ENCODE peak calls at places on chromosomes 6 and 20, in eight cellular contexts. A is upper lobe of left lung, W is H1, Z is right atrium auricular region, I is astrocyte of the spinal cord, H is cardiac fibroblast, M is lower lobe of right lung, C is retinal pigment epithelial cell. E is an unnamed sample.

GRCh38 chr20:6665621-6666345 is 101.7 kb upstream of the BMP2 start:
- DNase-seq in A (no peak), W (no peak), Z (no peak), I (peak), H (no peak), M (no peak), C (no peak), E (no peak)

GRCh38 chr6:169019727-169020491 is 233.7 kb downstream of the THBS2 start:
- DNase-seq in A (no peak), W (no peak), Z (no peak), I (no peak), H (peak), M (no peak), C (peak), E (no peak)

GRCh38 chr6:154127638-154128037 is 88.6 kb downstream of the OPRM1 start:
- DNase-seq in A (no peak), W (no peak), Z (no peak), I (no peak), H (no peak), M (no peak), C (no peak), E (no peak)

GRCh38 chr6:167500961-167501360 is 176.1 kb downstream of the TTLL2 start:
- DNase-seq in A (no peak), W (no peak), Z (no peak), I (no peak), H (no peak), M (no peak), C (no peak), E (no peak)

GRCh38 chr6:25637946-25638345 is 14.1 kb upstream of the SCGN start:
- DNase-seq in A (no peak), W (peak), Z (no peak), I (no peak), H (no peak), M (no peak), C (no peak), E (no peak)

GRCh38 chr6:139449611-139450000 is 75.2 kb upstream of the CITED2 start:
- DNase-seq in A (no peak), W (no peak), Z (no peak), I (peak), H (peak), M (no peak), C (no peak), E (no peak)

GRCh38 chr6:26275663-26276062 is 89.3 kb upstream of the BTN3A2 start:
- DNase-seq in A (no peak), W (no peak), Z (no peak), I (no peak), H (no peak), M (no peak), C (no peak), E (no peak)

GRCh38 chr6:18277181-18278006 is 13.1 kb upstream of the DEK start:
- DNase-seq in A (peak), W (peak), Z (no peak), I (no peak), H (no peak), M (no peak), C (no peak), E (no peak)

GRCh38 chr20:33291830-33292355 is 8.9 kb downstream of the BPIFB1 start:
- DNase-seq in A (no peak), W (peak), Z (no peak), I (no peak), H (peak), M (peak), C (no peak), E (no peak)

GRCh38 chr6:43734294-43734665 is 35.7 kb upstream of the VEGFA start:
- DNase-seq in A (no peak), W (no peak), Z (no peak), I (no peak), H (no peak), M (no peak), C (no peak), E (no peak)

GRCh38 chr6:108097882-108098281 is 23.3 kb upstream of the OSTM1 start:
- DNase-seq in A (no peak), W (no peak), Z (no peak), I (no peak), H (no peak), M (no peak), C (no peak), E (no peak)

GRCh38 chr6:36289281-36290018 is 19.6 kb downstream of the PNPLA1 start:
- DNase-seq in A (no peak), W (peak), Z (no peak), I (no peak), H (no peak), M (no peak), C (no peak), E (no peak)

GRCh38 chr6:12348530-12349511 is 58.7 kb downstream of the EDN1 start:
- DNase-seq in A (no peak), W (no peak), Z (no peak), I (peak), H (peak), M (peak), C (peak), E (no peak)

GRCh38 chr6:150535818-150536220 is 63.9 kb upstream of the PLEKHG1 start:
- DNase-seq in A (no peak), W (no peak), Z (no peak), I (no peak), H (no peak), M (no peak), C (no peak), E (no peak)

GRCh38 chr6:156795825-156796224 is 18.6 kb downstream of the ARID1B start:
- DNase-seq in A (peak), W (no peak), Z (no peak), I (no peak), H (peak), M (no peak), C (no peak), E (no peak)

GRCh38 chr20:840858-841567 is 7.5 kb downstream of the FAM110A start:
- DNase-seq in A (peak), W (peak), Z (no peak), I (no peak), H (no peak), M (peak), C (no peak), E (no peak)

GRCh38 chr6:124164363-124164762 is 360.7 kb downstream of the NKAIN2 start:
- DNase-seq in A (no peak), W (no peak), Z (no peak), I (no peak), H (no peak), M (no peak), C (no peak), E (no peak)

GRCh38 chr6:134145786-134146185 is 93.4 kb upstream of the SLC2A12 start:
- DNase-seq in A (no peak), W (no peak), Z (no peak), I (peak), H (peak), M (no peak), C (no peak), E (no peak)

GRCh38 chr6:5850848-5851255 is 155.9 kb downstream of the NRN1 start:
- DNase-seq in A (no peak), W (no peak), Z (no peak), I (no peak), H (no peak), M (no peak), C (no peak), E (no peak)

GRCh38 chr6:152824666-152825065 is 74.1 kb downstream of the VIP start:
- DNase-seq in A (no peak), W (no peak), Z (no peak), I (no peak), H (no peak), M (no peak), C (no peak), E (no peak)

GRCh38 chr20:39268566-39268965 is 306.4 kb downstream of the DHX35 start:
- DNase-seq in A (peak), W (no peak), Z (no peak), I (no peak), H (no peak), M (no peak), C (no peak), E (no peak)

GRCh38 chr6:111942561-111942960 is 69.3 kb upstream of the FYN start:
- DNase-seq in A (no peak), W (no peak), Z (no peak), I (no peak), H (no peak), M (no peak), C (no peak), E (no peak)

GRCh38 chr6:146871613-146872465 is 273.1 kb downstream of the ADGB start:
- DNase-seq in A (no peak), W (no peak), Z (no peak), I (peak), H (no peak), M (no peak), C (no peak), E (no peak)

GRCh38 chr6:135109761-135110160 is 55.1 kb upstream of the HBS1L start:
- DNase-seq in A (no peak), W (no peak), Z (no peak), I (no peak), H (no peak), M (no peak), C (no peak), E (no peak)

DNA sequence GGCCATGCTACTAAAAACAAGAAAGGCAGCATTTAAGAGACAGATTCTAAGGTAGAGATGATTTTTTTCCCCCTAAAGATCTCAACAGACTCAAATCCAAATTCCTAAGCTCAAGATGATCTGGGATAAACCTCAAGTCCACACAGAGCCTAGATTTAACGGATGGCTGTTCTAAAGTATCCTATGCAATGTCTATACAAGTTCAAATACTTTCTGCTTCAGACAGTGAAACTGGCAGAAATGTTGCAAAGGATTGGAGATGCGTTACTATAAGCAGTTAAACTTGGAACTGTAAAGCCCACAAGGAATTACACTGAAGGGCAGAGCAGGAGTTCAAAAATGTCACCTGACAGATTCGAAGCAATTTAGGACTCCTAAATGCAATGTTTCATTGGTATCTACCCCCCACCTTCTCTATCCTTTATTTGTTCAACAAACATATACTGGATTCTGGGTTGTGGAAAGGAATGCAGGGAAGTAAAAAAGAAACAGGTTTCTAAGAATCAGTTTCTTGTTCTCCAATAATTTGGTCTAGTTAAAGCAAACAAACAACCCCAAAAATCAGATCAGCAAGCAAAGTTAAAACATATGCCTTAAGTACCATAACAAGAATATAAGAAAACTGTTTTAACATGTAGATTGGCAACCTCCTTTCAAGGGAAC is 1.6 kb downstream of the DNAAF9 start:
- DNase-seq in A (no peak), W (no peak), Z (no peak), I (no peak), H (no peak), M (no peak), C (no peak), E (no peak)
- H3K4me3 ChIP-seq in A (peak), W (peak), Z (peak), I (peak), H (peak), M (peak), C (peak), E (peak)

GRCh38 chr6:1108198-1108597 is 203.7 kb upstream of the FOXQ1 start:
- DNase-seq in A (no peak), W (no peak), Z (no peak), I (no peak), H (no peak), M (no peak), C (no peak), E (no peak)

GRCh38 chr6:1109134-1109533 is 202.8 kb upstream of the FOXQ1 start:
- DNase-seq in A (no peak), W (no peak), Z (no peak), I (no peak), H (no peak), M (no peak), C (no peak), E (no peak)

GRCh38 chr6:1111361-1111760 is 200.5 kb upstream of the FOXQ1 start:
- DNase-seq in A (no peak), W (peak), Z (no peak), I (no peak), H (no peak), M (no peak), C (no peak), E (no peak)

GRCh38 chr6:1110935-1111334 is 201.0 kb upstream of the FOXQ1 start:
- DNase-seq in A (no peak), W (peak), Z (no peak), I (no peak), H (no peak), M (no peak), C (no peak), E (no peak)

DNA sequence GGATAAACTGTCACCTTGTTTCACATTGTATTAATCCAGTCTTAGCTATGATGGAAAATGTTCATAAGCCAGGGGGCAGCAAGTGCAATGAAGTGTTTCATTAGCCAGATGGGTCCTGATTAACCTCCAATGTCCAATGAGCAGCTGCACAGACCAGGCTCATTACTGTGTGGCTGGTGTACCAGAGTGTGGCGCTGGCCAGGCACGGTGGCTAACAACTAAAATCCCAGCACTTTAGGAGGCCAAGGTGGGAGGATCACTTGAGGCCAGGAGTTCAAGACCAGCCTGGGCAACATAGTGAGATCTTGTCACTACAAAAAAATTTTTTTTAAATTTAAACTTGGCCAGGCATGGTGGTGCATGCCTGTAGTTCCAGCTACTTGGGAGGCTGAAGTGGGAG is 201.7 kb upstream of the FOXQ1 start:
- DNase-seq in A (no peak), W (peak), Z (no peak), I (no peak), H (no peak), M (no peak), C (no peak), E (no peak)
- TF ChIP-seq CTCF in A (no peak), W (no peak), Z (no peak), I (no peak), H (no peak), M (no peak), C (peak), E (no peak)

DNA sequence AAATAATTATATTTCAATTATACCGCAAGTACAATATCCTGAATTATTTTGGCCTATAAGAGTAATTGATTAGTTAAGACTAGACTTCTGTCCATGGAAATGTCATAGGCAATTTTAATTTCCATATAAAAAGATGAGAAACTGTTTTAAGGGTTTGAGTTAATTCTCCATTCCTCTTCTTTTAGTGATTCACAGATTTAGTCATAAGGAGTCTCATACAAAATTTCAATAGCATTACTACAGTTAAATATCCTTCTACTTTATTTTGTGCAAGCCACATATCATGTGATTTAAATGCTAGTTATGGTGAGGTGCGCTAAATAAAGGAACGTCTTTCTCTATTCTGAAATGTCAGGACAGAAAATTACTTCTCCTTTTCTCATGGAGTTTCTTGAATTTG is 49.9 kb upstream of the SUPT3H start:
- DNase-seq in A (no peak), W (no peak), Z (no peak), I (no peak), H (no peak), M (no peak), C (no peak), E (no peak)
- H3K4me3 ChIP-seq in A (no peak), W (no peak), Z (no peak), I (no peak), H (no peak), M (no peak), C (no peak), E (no peak)

GRCh38 chr6:72639920-72640621 is 18.2 kb downstream of the KCNQ5 start:
- DNase-seq in A (no peak), W (no peak), Z (no peak), I (no peak), H (no peak), M (no peak), C (no peak), E (no peak)
- TF ChIP-seq CTCF in A (no peak), W (no peak), Z (no peak), I (no peak), H (no peak), M (no peak), C (no peak), E (peak)

GRCh38 chr6:137870286-137870685 is 3.2 kb downstream of the TNFAIP3 start:
- DNase-seq in A (no peak), W (no peak), Z (no peak), I (no peak), H (no peak), M (no peak), C (no peak), E (no peak)
- H3K4me3 ChIP-seq in A (peak), W (no peak), Z (no peak), I (no peak), H (no peak), M (peak), C (no peak), E (no peak)

DNA sequence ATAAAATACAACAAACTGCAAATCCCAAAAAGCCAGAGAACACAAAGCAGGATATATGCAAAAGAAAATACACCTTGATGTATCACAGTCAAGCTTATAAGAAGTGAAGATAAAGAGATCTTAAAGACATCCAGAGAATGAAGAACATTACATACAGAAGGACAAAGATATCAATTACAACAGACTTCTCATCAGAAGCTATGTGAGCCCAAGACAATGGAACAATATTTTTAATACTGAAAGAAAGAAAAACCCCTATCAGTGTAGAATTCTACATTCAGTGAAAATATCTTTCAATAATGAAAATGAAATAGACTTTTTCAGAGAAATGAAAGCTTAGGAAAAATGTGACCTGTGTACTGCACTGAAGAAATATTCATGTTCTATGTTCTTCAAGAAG is 104.5 kb upstream of the PHACTR3 start:
- DNase-seq in A (no peak), W (no peak), Z (no peak), I (no peak), H (no peak), M (no peak), C (no peak), E (no peak)
- TF ChIP-seq CTCF in A (no peak), W (no peak), Z (no peak), I (no peak), H (no peak), M (no peak), C (no peak), E (no peak)

GRCh38 chr20:57449398-57450354 is 58.5 kb downstream of the RBM38 start:
- DNase-seq in A (no peak), W (no peak), Z (no peak), I (no peak), H (no peak), M (no peak), C (no peak), E (no peak)
- H3K4me3 ChIP-seq in A (no peak), W (no peak), Z (no peak), I (no peak), H (no peak), M (no peak), C (no peak), E (no peak)